ENCODE peak calls at places on chromosomes 1 and 21, in six cellular contexts. One of them, this sample, is unnamed.

GRCh38 chr1:17168480-17168878 is 36.4 kb upstream of the PADI1 start:
- DNase-seq in SK-N-SH: no peak
- DNase-seq in K562: no peak
- DNase-seq in HepG2: no peak
- DNase-seq in H1: no peak
- DNase-seq in GM12878: no peak
- DNase-seq in this sample: no peak

GRCh38 chr1:84271452-84272273 is 29.8 kb upstream of the SAMD13 start:
- DNase-seq in HepG2: no peak
- DNase-seq in GM12878: peak
- DNase-seq in K562: no peak
- DNase-seq in H1: no peak
- DNase-seq in SK-N-SH: no peak
- DNase-seq in this sample: peak

GRCh38 chr1:86052948-86053698 is 103.4 kb downstream of the COL24A1 start:
- DNase-seq in SK-N-SH: no peak
- DNase-seq in HepG2: no peak
- DNase-seq in K562: no peak
- DNase-seq in GM12878: no peak
- DNase-seq in H1: no peak
- DNase-seq in this sample: no peak

GRCh38 chr1:204723131-204723787 is 37.7 kb upstream of the LRRN2 start:
- DNase-seq in GM12878: no peak
- DNase-seq in H1: peak
- DNase-seq in HepG2: no peak
- DNase-seq in SK-N-SH: no peak
- DNase-seq in K562: no peak
- DNase-seq in this sample: no peak

GRCh38 chr1:33908344-33908956 is 44.6 kb downstream of the HMGB4 start:
- DNase-seq in K562: no peak
- DNase-seq in HepG2: no peak
- DNase-seq in H1: no peak
- DNase-seq in SK-N-SH: no peak
- DNase-seq in GM12878: no peak
- DNase-seq in this sample: no peak

GRCh38 chr1:6948416-6948815 is 163.2 kb downstream of the CAMTA1 start:
- DNase-seq in H1: no peak
- DNase-seq in GM12878: no peak
- DNase-seq in K562: no peak
- DNase-seq in HepG2: no peak
- DNase-seq in SK-N-SH: no peak
- DNase-seq in this sample: no peak

GRCh38 chr1:229043111-229043510 is 227.8 kb upstream of the RAB4A start:
- DNase-seq in GM12878: no peak
- DNase-seq in H1: no peak
- DNase-seq in HepG2: no peak
- DNase-seq in SK-N-SH: no peak
- DNase-seq in K562: no peak
- DNase-seq in this sample: peak

GRCh38 chr1:46757256-46757955 is 38.5 kb upstream of the EFCAB14 start:
- DNase-seq in GM12878: no peak
- DNase-seq in SK-N-SH: no peak
- DNase-seq in H1: peak
- DNase-seq in HepG2: no peak
- DNase-seq in K562: no peak
- DNase-seq in this sample: no peak

GRCh38 chr21:24716306-24716918 is 890.9 kb downstream of the MRPL39 start:
- DNase-seq in HepG2: no peak
- DNase-seq in H1: no peak
- DNase-seq in K562: no peak
- DNase-seq in SK-N-SH: no peak
- DNase-seq in GM12878: no peak
- DNase-seq in this sample: no peak

GRCh38 chr1:10696977-10697376 is 99.5 kb downstream of the CASZ1 start:
- DNase-seq in K562: no peak
- DNase-seq in HepG2: no peak
- DNase-seq in GM12878: no peak
- DNase-seq in H1: no peak
- DNase-seq in SK-N-SH: no peak
- DNase-seq in this sample: no peak

GRCh38 chr21:42123509-42123908 is 52.4 kb downstream of the UMODL1 start:
- DNase-seq in H1: no peak
- DNase-seq in SK-N-SH: no peak
- DNase-seq in HepG2: no peak
- DNase-seq in K562: no peak
- DNase-seq in GM12878: no peak
- DNase-seq in this sample: no peak

GRCh38 chr1:15579683-15580047 is 5.2 kb downstream of the AGMAT start:
- DNase-seq in HepG2: no peak
- DNase-seq in SK-N-SH: no peak
- DNase-seq in K562: no peak
- DNase-seq in GM12878: peak
- DNase-seq in H1: no peak
- DNase-seq in this sample: no peak

GRCh38 chr1:38772953-38773352 is 86.6 kb downstream of the RRAGC start:
- DNase-seq in GM12878: no peak
- DNase-seq in HepG2: no peak
- DNase-seq in H1: no peak
- DNase-seq in SK-N-SH: no peak
- DNase-seq in K562: no peak
- DNase-seq in this sample: no peak

GRCh38 chr1:66333463-66334232 is 200.3 kb upstream of the SGIP1 start:
- DNase-seq in HepG2: no peak
- DNase-seq in H1: no peak
- DNase-seq in K562: no peak
- DNase-seq in GM12878: no peak
- DNase-seq in SK-N-SH: no peak
- DNase-seq in this sample: no peak

GRCh38 chr1:45304311-45305081 is 22.2 kb upstream of the HPDL start:
- DNase-seq in GM12878: no peak
- DNase-seq in HepG2: peak
- DNase-seq in K562: peak
- DNase-seq in H1: peak
- DNase-seq in SK-N-SH: peak
- DNase-seq in this sample: no peak

GRCh38 chr1:62178372-62178771 is 16.3 kb upstream of the L1TD1 start:
- DNase-seq in H1: no peak
- DNase-seq in HepG2: no peak
- DNase-seq in SK-N-SH: no peak
- DNase-seq in K562: no peak
- DNase-seq in GM12878: no peak
- DNase-seq in this sample: no peak

GRCh38 chr1:62175568-62176179 is 19.0 kb upstream of the L1TD1 start:
- DNase-seq in GM12878: no peak
- DNase-seq in K562: peak
- DNase-seq in H1: peak
- DNase-seq in HepG2: peak
- DNase-seq in SK-N-SH: peak
- DNase-seq in this sample: no peak

GRCh38 chr1:62180649-62181048 is 14.0 kb upstream of the L1TD1 start:
- DNase-seq in HepG2: no peak
- DNase-seq in SK-N-SH: no peak
- DNase-seq in K562: no peak
- DNase-seq in GM12878: no peak
- DNase-seq in H1: no peak
- DNase-seq in this sample: no peak

GRCh38 chr1:62176597-62177312 is 17.9 kb upstream of the L1TD1 start:
- DNase-seq in K562: no peak
- DNase-seq in HepG2: no peak
- DNase-seq in SK-N-SH: no peak
- DNase-seq in GM12878: no peak
- DNase-seq in H1: no peak
- DNase-seq in this sample: no peak

GRCh38 chr1:62177621-62178020 is 17.0 kb upstream of the L1TD1 start:
- DNase-seq in K562: no peak
- DNase-seq in HepG2: no peak
- DNase-seq in GM12878: no peak
- DNase-seq in SK-N-SH: no peak
- DNase-seq in H1: no peak
- DNase-seq in this sample: no peak
- TF ChIP-seq GABPA in K562: no peak
- TF ChIP-seq GABPA in HepG2: no peak
- TF ChIP-seq GABPA in GM12878: no peak
- TF ChIP-seq GABPA in SK-N-SH: no peak
- TF ChIP-seq GABPA in H1: no peak
- TF ChIP-seq GABPA in this sample: no peak

DNA sequence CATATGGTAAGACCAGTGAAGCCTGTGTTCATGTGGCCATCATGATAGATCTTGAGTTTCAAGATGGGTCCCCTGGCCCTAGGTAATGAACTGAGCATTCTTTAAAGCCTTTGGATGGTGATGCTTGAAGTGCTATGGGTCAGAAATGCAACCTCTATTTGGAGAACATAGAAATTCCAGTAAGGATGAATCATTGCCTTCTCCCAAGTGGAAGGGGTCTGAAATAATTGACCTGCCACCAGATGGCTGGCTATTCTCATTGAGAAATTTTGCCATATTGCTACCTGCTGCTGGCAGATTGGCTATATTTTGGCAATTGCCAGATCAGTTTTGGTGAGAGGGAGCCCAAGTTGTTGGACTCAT is 739 bp upstream of the IFI6 start:
- DNase-seq in GM12878: no peak
- DNase-seq in K562: no peak
- DNase-seq in SK-N-SH: no peak
- DNase-seq in HepG2: no peak
- DNase-seq in H1: no peak
- DNase-seq in this sample: no peak
- TF ChIP-seq GABPA in GM12878: no peak
- TF ChIP-seq GABPA in K562: no peak
- TF ChIP-seq GABPA in SK-N-SH: no peak
- TF ChIP-seq GABPA in HepG2: no peak
- TF ChIP-seq GABPA in H1: no peak
- TF ChIP-seq GABPA in this sample: no peak

GRCh38 chr1:156440689-156441437 is 59.7 kb downstream of the MEF2D start:
- DNase-seq in GM12878: no peak
- DNase-seq in HepG2: no peak
- DNase-seq in K562: no peak
- DNase-seq in SK-N-SH: no peak
- DNase-seq in H1: no peak
- DNase-seq in this sample: no peak

GRCh38 chr1:156437465-156437864 is 63.1 kb downstream of the MEF2D start:
- DNase-seq in K562: no peak
- DNase-seq in H1: no peak
- DNase-seq in GM12878: no peak
- DNase-seq in SK-N-SH: no peak
- DNase-seq in HepG2: no peak
- DNase-seq in this sample: no peak

GRCh38 chr1:156439771-156440183 is 60.8 kb downstream of the MEF2D start:
- DNase-seq in HepG2: no peak
- DNase-seq in SK-N-SH: no peak
- DNase-seq in K562: no peak
- DNase-seq in H1: peak
- DNase-seq in GM12878: no peak
- DNase-seq in this sample: no peak

GRCh38 chr1:156438278-156438987 is 62.1 kb downstream of the MEF2D start:
- DNase-seq in HepG2: no peak
- DNase-seq in GM12878: no peak
- DNase-seq in SK-N-SH: no peak
- DNase-seq in H1: no peak
- DNase-seq in K562: no peak
- DNase-seq in this sample: no peak

DNA sequence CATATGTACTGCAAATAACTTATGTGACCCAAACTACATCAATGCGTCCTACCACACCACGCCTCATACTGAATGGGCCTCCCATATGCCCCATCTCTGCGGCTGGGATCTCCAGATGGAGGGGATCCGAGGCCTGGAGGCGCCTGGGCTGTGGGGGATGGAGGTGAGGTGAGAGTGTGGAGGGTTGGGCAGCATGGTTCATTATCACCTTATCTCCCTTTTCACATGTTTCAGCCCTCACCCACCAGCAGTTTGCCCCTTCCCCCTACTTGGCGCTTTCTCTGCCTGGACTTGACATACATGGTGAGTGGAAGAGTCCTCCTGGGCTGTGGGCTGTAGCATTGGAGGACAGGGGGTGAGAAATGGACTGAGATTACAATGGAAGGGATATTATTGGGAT is 61.5 kb downstream of the MEF2D start:
- DNase-seq in K562: peak
- DNase-seq in H1: no peak
- DNase-seq in HepG2: no peak
- DNase-seq in GM12878: no peak
- DNase-seq in SK-N-SH: no peak
- DNase-seq in this sample: no peak
- TF ChIP-seq GABPA in K562: no peak
- TF ChIP-seq GABPA in H1: no peak
- TF ChIP-seq GABPA in HepG2: no peak
- TF ChIP-seq GABPA in GM12878: no peak
- TF ChIP-seq GABPA in SK-N-SH: no peak
- TF ChIP-seq GABPA in this sample: no peak

GRCh38 chr1:1400576-1401456 is 1.7 kb upstream of the CCNL2 start:
- DNase-seq in H1: no peak
- DNase-seq in GM12878: no peak
- DNase-seq in HepG2: peak
- DNase-seq in SK-N-SH: no peak
- DNase-seq in K562: no peak
- DNase-seq in this sample: no peak

GRCh38 chr1:1398677-1399186 is 403 bp downstream of the CCNL2 start:
- DNase-seq in HepG2: no peak
- DNase-seq in SK-N-SH: peak
- DNase-seq in K562: peak
- DNase-seq in H1: no peak
- DNase-seq in GM12878: no peak
- DNase-seq in this sample: no peak

GRCh38 chr1:1399187-1399869 is at the start of gene CCNL2:
- DNase-seq in SK-N-SH: peak
- DNase-seq in HepG2: peak
- DNase-seq in GM12878: peak
- DNase-seq in K562: peak
- DNase-seq in H1: peak
- DNase-seq in this sample: peak

GRCh38 chr1:1401457-1402010 is 2.4 kb upstream of the CCNL2 start:
- DNase-seq in GM12878: no peak
- DNase-seq in K562: no peak
- DNase-seq in HepG2: no peak
- DNase-seq in H1: no peak
- DNase-seq in SK-N-SH: no peak
- DNase-seq in this sample: no peak

DNA sequence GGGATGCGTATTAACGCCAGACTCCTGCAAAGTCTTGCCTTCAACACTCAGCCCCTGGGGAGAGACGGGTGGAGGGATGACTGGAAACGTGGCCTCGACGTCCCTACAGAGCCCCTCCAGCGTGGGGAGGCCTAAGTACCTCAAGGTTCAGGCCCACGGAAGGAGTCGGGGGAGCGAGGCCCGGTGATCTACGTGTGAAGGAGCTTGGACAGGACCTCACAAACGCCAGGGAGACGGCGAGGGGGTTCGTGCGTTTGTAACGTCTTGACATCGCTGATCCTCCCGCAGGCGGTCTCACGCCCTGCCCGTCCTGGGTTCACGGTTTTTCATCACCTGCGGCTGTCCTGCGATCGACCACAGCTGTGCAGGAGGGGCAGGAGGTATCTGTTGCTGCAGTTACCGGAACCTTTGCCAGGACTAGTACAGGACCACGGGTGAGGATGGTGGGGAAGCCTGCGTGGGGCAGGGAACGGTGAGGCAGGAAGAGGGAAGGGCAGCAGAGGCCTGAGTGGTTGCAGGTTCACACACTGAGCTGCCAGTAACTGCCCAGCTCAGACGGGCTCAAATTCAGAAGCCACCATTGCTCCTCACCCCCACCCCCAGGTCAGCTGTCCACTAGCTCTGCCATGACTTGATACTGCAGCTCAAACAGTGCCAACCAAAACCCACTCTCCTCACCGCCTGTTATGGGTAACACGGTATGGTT is 888 bp upstream of the CCNL2 start:
- DNase-seq in HepG2: no peak
- DNase-seq in GM12878: no peak
- DNase-seq in SK-N-SH: no peak
- DNase-seq in K562: no peak
- DNase-seq in H1: no peak
- DNase-seq in this sample: no peak
- TF ChIP-seq GABPA in HepG2: no peak
- TF ChIP-seq GABPA in GM12878: no peak
- TF ChIP-seq GABPA in SK-N-SH: no peak
- TF ChIP-seq GABPA in K562: no peak
- TF ChIP-seq GABPA in H1: no peak
- TF ChIP-seq GABPA in this sample: no peak

This sample was measured in HL-60.